ENCODE peak calls at places on chromosomes 7 and 10, in seven cellular contexts. S, C, G, R, X, W and E are unnamed samples.

GRCh38 chr10:79496896-79497295 is 15.4 kb upstream of the EIF5AL1 start:
- DNase-seq in S (no peak), C (no peak), G (no peak), R (no peak), X (no peak), W (no peak), E (no peak)

GRCh38 chr7:140719711-140720110 is 23.2 kb downstream of the NDUFB2 start:
- DNase-seq in S (no peak), C (no peak), G (no peak), R (no peak), X (no peak), W (no peak), E (no peak)

GRCh38 chr7:107661865-107662379 is 1.3 kb downstream of the SLC26A4 start:
- DNase-seq in S (no peak), C (no peak), G (no peak), R (no peak), X (no peak), W (no peak), E (no peak)

GRCh38 chr10:74177140-74177677 is 26.2 kb downstream of the ADK start:
- DNase-seq in S (peak; percentile 62), C (peak; percentile 48), G (no peak), R (peak; percentile 17), X (no peak), W (peak; percentile 13), E (no peak)

GRCh38 chr10:10870523-10871241 is 147.0 kb upstream of the CELF2 start:
- DNase-seq in S (no peak), C (no peak), G (no peak), R (no peak), X (no peak), W (no peak), E (no peak)

GRCh38 chr7:114085313-114085591 is 166.4 kb upstream of the PPP1R3A start:
- DNase-seq in S (no peak), C (no peak), G (no peak), R (no peak), X (no peak), W (no peak), E (no peak)

GRCh38 chr10:70084189-70084588 is 31.5 kb downstream of the MACROH2A2 start:
- DNase-seq in S (no peak), C (no peak), G (no peak), R (no peak), X (no peak), W (no peak), E (no peak)

GRCh38 chr7:22563115-22563514 is 63.1 kb upstream of the STEAP1B start:
- DNase-seq in S (no peak), C (no peak), G (no peak), R (no peak), X (no peak), W (no peak), E (no peak)